ENCODE peak calls at places on chromosomes 4 and X, in five cellular contexts. One of them, this sample, is unnamed.
A peak's percentile ranks its signal among the peaks of the same experiment; 100 is the strongest.

GRCh38 chrX:134338527-134338926 is 101.5 kb downstream of the CCDC160 start:
- DNase-seq in AG09309: no peak
- DNase-seq in brain microvascular endothelial cell: no peak
- DNase-seq in foreskin fibroblast: no peak
- DNase-seq in Calu3: no peak
- DNase-seq in this sample: no peak

GRCh38 chr4:45284400-45285085 is 558.2 kb upstream of the GNPDA2 start:
- DNase-seq in AG09309: no peak
- DNase-seq in brain microvascular endothelial cell: no peak
- DNase-seq in foreskin fibroblast: no peak
- DNase-seq in Calu3: no peak
- DNase-seq in this sample: no peak

GRCh38 chrX:68835104-68835442 is 6.3 kb downstream of the EFNB1 start:
- DNase-seq in AG09309: no peak
- DNase-seq in brain microvascular endothelial cell: no peak
- DNase-seq in foreskin fibroblast: no peak
- DNase-seq in Calu3: no peak
- DNase-seq in this sample: no peak

GRCh38 chr4:124321370-124321769 is 391.2 kb downstream of the ANKRD50 start:
- DNase-seq in AG09309: no peak
- DNase-seq in brain microvascular endothelial cell: no peak
- DNase-seq in foreskin fibroblast: no peak
- DNase-seq in Calu3: peak; percentile 6
- DNase-seq in this sample: no peak

GRCh38 chrX:71515039-71515398 is 17.9 kb upstream of the OGT start:
- DNase-seq in AG09309: no peak
- DNase-seq in brain microvascular endothelial cell: no peak
- DNase-seq in foreskin fibroblast: no peak
- DNase-seq in Calu3: peak; percentile 10
- DNase-seq in this sample: no peak

GRCh38 chrX:113906168-113906567 is 677.7 kb upstream of the HTR2C start:
- DNase-seq in AG09309: no peak
- DNase-seq in brain microvascular endothelial cell: no peak
- DNase-seq in foreskin fibroblast: no peak
- DNase-seq in Calu3: no peak
- DNase-seq in this sample: no peak

GRCh38 chr4:101418055-101418454 is 70.7 kb upstream of the PPP3CA start:
- DNase-seq in AG09309: no peak
- DNase-seq in brain microvascular endothelial cell: no peak
- DNase-seq in foreskin fibroblast: no peak
- DNase-seq in Calu3: no peak
- DNase-seq in this sample: no peak

GRCh38 chrX:119763175-119763574 is 4.8 kb downstream of the SOWAHD start:
- DNase-seq in AG09309: peak; percentile 79
- DNase-seq in brain microvascular endothelial cell: peak; percentile 48
- DNase-seq in foreskin fibroblast: peak; percentile 33
- DNase-seq in Calu3: peak; percentile 9
- DNase-seq in this sample: peak; percentile 84

GRCh38 chr4:13543648-13544555 is at the start of gene NKX3-2:
- DNase-seq in AG09309: no peak
- DNase-seq in brain microvascular endothelial cell: no peak
- DNase-seq in foreskin fibroblast: peak; percentile 22
- DNase-seq in Calu3: no peak
- DNase-seq in this sample: no peak

GRCh38 chrX:20267924-20268701 is 1.4 kb upstream of the RPS6KA3 start:
- DNase-seq in AG09309: no peak
- DNase-seq in brain microvascular endothelial cell: no peak
- DNase-seq in foreskin fibroblast: no peak
- DNase-seq in Calu3: no peak
- DNase-seq in this sample: no peak

GRCh38 chr4:36053931-36054330 is 190.4 kb downstream of the ARAP2 start:
- DNase-seq in AG09309: no peak
- DNase-seq in brain microvascular endothelial cell: no peak
- DNase-seq in foreskin fibroblast: no peak
- DNase-seq in Calu3: no peak
- DNase-seq in this sample: no peak

GRCh38 chrX:38985375-38985774 is 184.1 kb downstream of the MID1IP1 start:
- DNase-seq in AG09309: no peak
- DNase-seq in brain microvascular endothelial cell: no peak
- DNase-seq in foreskin fibroblast: no peak
- DNase-seq in Calu3: no peak
- DNase-seq in this sample: no peak

GRCh38 chr4:57231781-57232180 is 121.6 kb upstream of the IGFBP7 start:
- DNase-seq in AG09309: no peak
- DNase-seq in brain microvascular endothelial cell: no peak
- DNase-seq in foreskin fibroblast: no peak
- DNase-seq in Calu3: no peak
- DNase-seq in this sample: no peak

GRCh38 chr4:154534296-154534695 is 15.9 kb downstream of the PLRG1 start:
- DNase-seq in AG09309: no peak
- DNase-seq in brain microvascular endothelial cell: no peak
- DNase-seq in foreskin fibroblast: no peak
- DNase-seq in Calu3: no peak
- DNase-seq in this sample: no peak

GRCh38 chr4:14236359-14236758 is 608.8 kb upstream of the BOD1L1 start:
- DNase-seq in AG09309: no peak
- DNase-seq in brain microvascular endothelial cell: no peak
- DNase-seq in foreskin fibroblast: no peak
- DNase-seq in Calu3: no peak
- DNase-seq in this sample: no peak

GRCh38 chrX:109740076-109740809 is 7.2 kb upstream of the ACSL4 start:
- DNase-seq in AG09309: no peak
- DNase-seq in brain microvascular endothelial cell: peak; percentile 40
- DNase-seq in foreskin fibroblast: peak; percentile 34
- DNase-seq in Calu3: no peak
- DNase-seq in this sample: no peak

GRCh38 chr4:98711526-98711925 is 53.1 kb upstream of the TSPAN5 start:
- DNase-seq in AG09309: no peak
- DNase-seq in brain microvascular endothelial cell: no peak
- DNase-seq in foreskin fibroblast: no peak
- DNase-seq in Calu3: no peak
- DNase-seq in this sample: peak; percentile 7

GRCh38 chr4:10743357-10743756 is 58.8 kb upstream of the CLNK start:
- DNase-seq in AG09309: no peak
- DNase-seq in brain microvascular endothelial cell: no peak
- DNase-seq in foreskin fibroblast: no peak
- DNase-seq in Calu3: no peak
- DNase-seq in this sample: no peak

GRCh38 chrX:39749728-39750127 is 348.0 kb downstream of the BCOR start:
- DNase-seq in AG09309: no peak
- DNase-seq in brain microvascular endothelial cell: no peak
- DNase-seq in foreskin fibroblast: no peak
- DNase-seq in Calu3: no peak
- DNase-seq in this sample: no peak

GRCh38 chrX:49879656-49880277 is 483 bp downstream of the USP27X start:
- DNase-seq in AG09309: no peak
- DNase-seq in brain microvascular endothelial cell: no peak
- DNase-seq in foreskin fibroblast: no peak
- DNase-seq in Calu3: no peak
- DNase-seq in this sample: no peak

GRCh38 chrX:1807301-1807731 is 192.5 kb downstream of the ASMT start:
- DNase-seq in AG09309: no peak
- DNase-seq in brain microvascular endothelial cell: peak; percentile 18
- DNase-seq in foreskin fibroblast: peak; percentile 16
- DNase-seq in Calu3: no peak
- DNase-seq in this sample: no peak

GRCh38 chr4:8291701-8292387 is 22.3 kb downstream of the HTRA3 start:
- DNase-seq in AG09309: no peak
- DNase-seq in brain microvascular endothelial cell: no peak
- DNase-seq in foreskin fibroblast: no peak
- DNase-seq in Calu3: no peak
- DNase-seq in this sample: no peak

GRCh38 chrX:78103001-78103634 is 930 bp upstream of the PGK1 start:
- DNase-seq in AG09309: no peak
- DNase-seq in brain microvascular endothelial cell: no peak
- DNase-seq in foreskin fibroblast: no peak
- DNase-seq in Calu3: no peak
- DNase-seq in this sample: no peak

GRCh38 chr4:89288430-89288829 is 19.2 kb downstream of the GPRIN3 start:
- DNase-seq in AG09309: no peak
- DNase-seq in brain microvascular endothelial cell: no peak
- DNase-seq in foreskin fibroblast: no peak
- DNase-seq in Calu3: no peak
- DNase-seq in this sample: no peak

GRCh38 chrX:11996810-11997209 is 141.5 kb upstream of the FRMPD4 start:
- DNase-seq in AG09309: no peak
- DNase-seq in brain microvascular endothelial cell: no peak
- DNase-seq in foreskin fibroblast: no peak
- DNase-seq in Calu3: no peak
- DNase-seq in this sample: no peak

GRCh38 chr4:102627831-102628523 is 126.8 kb downstream of the NFKB1 start:
- DNase-seq in AG09309: peak; percentile 42
- DNase-seq in brain microvascular endothelial cell: peak; percentile 80
- DNase-seq in foreskin fibroblast: peak; percentile 28
- DNase-seq in Calu3: peak; percentile 21
- DNase-seq in this sample: no peak

GRCh38 chr4:61890321-61890720 is 690.2 kb downstream of the ADGRL3 start:
- DNase-seq in AG09309: no peak
- DNase-seq in brain microvascular endothelial cell: no peak
- DNase-seq in foreskin fibroblast: no peak
- DNase-seq in Calu3: no peak
- DNase-seq in this sample: no peak

GRCh38 chrX:3636803-3637202 is 76.6 kb downstream of the PRKX start:
- DNase-seq in AG09309: no peak
- DNase-seq in brain microvascular endothelial cell: no peak
- DNase-seq in foreskin fibroblast: no peak
- DNase-seq in Calu3: no peak
- DNase-seq in this sample: no peak

GRCh38 chrX:3639236-3639635 is 74.2 kb downstream of the PRKX start:
- DNase-seq in AG09309: no peak
- DNase-seq in brain microvascular endothelial cell: no peak
- DNase-seq in foreskin fibroblast: no peak
- DNase-seq in Calu3: no peak
- DNase-seq in this sample: no peak

GRCh38 chrX:3638280-3638873 is 75.1 kb downstream of the PRKX start:
- DNase-seq in AG09309: no peak
- DNase-seq in brain microvascular endothelial cell: peak; percentile 37
- DNase-seq in foreskin fibroblast: peak; percentile 12
- DNase-seq in Calu3: peak; percentile 43
- DNase-seq in this sample: no peak
- TF ChIP-seq CTCF in AG09309: peak; percentile 72
- TF ChIP-seq CTCF in brain microvascular endothelial cell: peak; percentile 75
- TF ChIP-seq CTCF in foreskin fibroblast: peak; percentile 35
- TF ChIP-seq CTCF in Calu3: peak; percentile 35
- TF ChIP-seq CTCF in this sample: peak; percentile 38

GRCh38 chrX:136936183-136936549 is 55.6 kb upstream of the RBMX start:
- DNase-seq in AG09309: no peak
- DNase-seq in brain microvascular endothelial cell: no peak
- DNase-seq in foreskin fibroblast: no peak
- DNase-seq in Calu3: no peak
- DNase-seq in this sample: no peak
- TF ChIP-seq CTCF in AG09309: no peak
- TF ChIP-seq CTCF in brain microvascular endothelial cell: no peak
- TF ChIP-seq CTCF in foreskin fibroblast: no peak
- TF ChIP-seq CTCF in Calu3: no peak
- TF ChIP-seq CTCF in this sample: no peak

DNA sequence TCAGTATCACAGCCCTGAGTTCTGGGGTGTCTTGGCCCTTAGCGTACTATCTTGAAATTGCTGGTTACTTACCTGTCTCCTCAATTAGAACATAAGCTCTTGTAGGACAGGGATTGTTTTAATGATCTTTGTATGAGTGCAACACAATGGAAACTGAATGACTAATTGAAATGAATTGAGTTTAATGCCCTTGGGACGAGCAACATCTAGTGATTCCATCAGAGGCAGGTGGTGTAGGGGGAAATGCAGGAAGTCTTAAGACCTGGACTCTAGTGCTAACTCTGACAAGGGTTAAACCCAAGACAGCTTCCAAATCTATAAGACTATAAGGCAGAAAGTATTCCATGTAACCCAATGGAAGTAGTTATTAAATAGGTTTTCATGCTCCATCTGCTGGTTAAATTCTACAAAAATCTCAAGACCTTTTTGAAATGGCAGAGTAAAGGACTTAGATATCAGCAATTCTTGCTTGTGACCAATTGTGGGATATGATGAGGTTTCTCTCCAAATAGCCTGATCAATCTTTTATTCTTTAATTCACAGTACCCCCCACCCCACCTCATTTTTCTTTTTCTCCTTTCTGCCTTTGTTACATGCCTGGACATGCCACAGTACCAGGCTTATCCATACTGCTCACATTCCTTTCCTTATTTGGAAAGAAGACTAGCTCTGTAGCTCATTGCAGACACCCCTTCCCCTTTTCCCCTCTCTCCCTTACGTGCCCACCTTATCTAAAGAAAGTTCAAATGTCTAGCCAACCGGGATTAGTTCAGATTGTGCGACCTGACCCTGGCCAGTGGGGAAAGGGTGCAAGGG is 340.8 kb downstream of the PAPSS1 start:
- DNase-seq in AG09309: peak; percentile 4
- DNase-seq in brain microvascular endothelial cell: peak; percentile 7
- DNase-seq in foreskin fibroblast: peak; percentile 11
- DNase-seq in Calu3: no peak
- DNase-seq in this sample: peak; percentile 12
- TF ChIP-seq CTCF in AG09309: peak; percentile 21
- TF ChIP-seq CTCF in brain microvascular endothelial cell: no peak
- TF ChIP-seq CTCF in foreskin fibroblast: peak; percentile 19
- TF ChIP-seq CTCF in Calu3: no peak
- TF ChIP-seq CTCF in this sample: peak; percentile 7

GRCh38 chrX:24657671-24658410 is 10.7 kb upstream of the PCYT1B start:
- DNase-seq in AG09309: no peak
- DNase-seq in brain microvascular endothelial cell: no peak
- DNase-seq in foreskin fibroblast: no peak
- DNase-seq in Calu3: no peak
- DNase-seq in this sample: no peak
- TF ChIP-seq CTCF in AG09309: no peak
- TF ChIP-seq CTCF in brain microvascular endothelial cell: no peak
- TF ChIP-seq CTCF in foreskin fibroblast: no peak
- TF ChIP-seq CTCF in Calu3: no peak
- TF ChIP-seq CTCF in this sample: no peak

DNA sequence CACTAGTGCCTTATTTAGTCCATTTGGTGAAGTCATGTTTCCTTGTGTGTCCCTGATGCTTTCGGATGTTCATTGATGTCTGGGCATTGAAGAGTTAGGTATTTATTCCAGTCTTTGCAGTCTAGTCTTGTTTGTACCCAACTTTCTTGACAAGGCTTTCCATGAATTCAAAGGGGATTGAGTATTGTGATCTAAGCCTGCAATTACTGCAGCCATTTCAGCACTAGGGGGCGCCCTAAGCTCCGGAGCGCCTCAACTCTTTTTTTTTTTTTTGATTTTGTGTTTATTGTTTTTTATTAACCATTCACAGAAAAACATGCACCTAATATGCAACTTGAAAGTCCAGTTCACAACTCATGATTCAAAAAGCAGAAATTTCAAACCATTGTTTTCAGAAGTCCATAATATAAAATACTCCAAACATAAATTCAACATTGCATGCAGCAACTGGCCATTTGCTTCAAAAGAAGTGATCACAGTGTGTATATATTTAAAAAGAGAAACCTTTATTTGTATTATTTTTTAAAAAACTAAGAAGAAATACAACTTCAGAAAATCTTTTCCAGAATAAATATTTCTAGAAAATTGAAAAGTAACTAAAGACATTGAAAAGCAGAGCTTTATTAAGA is 59.2 kb downstream of the PTPN13 start:
- DNase-seq in AG09309: no peak
- DNase-seq in brain microvascular endothelial cell: no peak
- DNase-seq in foreskin fibroblast: no peak
- DNase-seq in Calu3: peak; percentile 4
- DNase-seq in this sample: no peak
- TF ChIP-seq CTCF in AG09309: peak; percentile 23
- TF ChIP-seq CTCF in brain microvascular endothelial cell: peak; percentile 63
- TF ChIP-seq CTCF in foreskin fibroblast: peak; percentile 18
- TF ChIP-seq CTCF in Calu3: peak; percentile 18
- TF ChIP-seq CTCF in this sample: no peak

This sample was measured in AG04449.